ENCODE peak calls at places on chromosome 6, in four cellular contexts. L is H1; U is AG04449; F is effector CD4-positive, alpha-beta T cell. K is an unnamed sample.

GRCh38 chr6:44685213-44685612 is 297.7 kb downstream of the CDC5L start:
- DNase-seq in L (no peak), U (no peak), F (no peak), K (no peak)

GRCh38 chr6:149859368-149859767 is 4.8 kb downstream of the LRP11 start:
- DNase-seq in L (no peak), U (peak), F (no peak), K (no peak)

GRCh38 chr6:10397756-10398438 is 17.0 kb downstream of the TFAP2A start:
- DNase-seq in L (no peak), U (no peak), F (no peak), K (no peak)

GRCh38 chr6:33788694-33789549 is at the start of gene LEMD2:
- DNase-seq in L (peak), U (peak), F (peak), K (peak)

GRCh38 chr6:149752600-149752999 is 3.1 kb downstream of the PCMT1 start:
- DNase-seq in L (no peak), U (no peak), F (no peak), K (no peak)

GRCh38 chr6:49555951-49556350 is 5.5 kb downstream of the C6orf141 start:
- DNase-seq in L (no peak), U (no peak), F (no peak), K (no peak)

GRCh38 chr6:166862287-166862977 is 93.9 kb downstream of the RNASET2 start:
- DNase-seq in L (peak), U (no peak), F (peak), K (peak)

GRCh38 chr6:22392711-22393110 is 95.9 kb upstream of the PRL start:
- DNase-seq in L (no peak), U (no peak), F (no peak), K (no peak)

GRCh38 chr6:104540743-104541142 is 319.0 kb downstream of the HACE1 start:
- DNase-seq in L (no peak), U (peak), F (no peak), K (no peak)

GRCh38 chr6:44074383-44075136 is 52.7 kb downstream of the MRPL14 start:
- DNase-seq in L (no peak), U (no peak), F (peak), K (peak)

GRCh38 chr6:25558155-25558817 is 93.7 kb upstream of the SCGN start:
- DNase-seq in L (no peak), U (no peak), F (no peak), K (no peak)

GRCh38 chr6:134111062-134111677 is 58.7 kb upstream of the SLC2A12 start:
- DNase-seq in L (no peak), U (no peak), F (peak), K (peak)

GRCh38 chr6:16876201-16876600 is 114.9 kb upstream of the ATXN1 start:
- DNase-seq in L (no peak), U (no peak), F (no peak), K (no peak)

GRCh38 chr6:626236-626635 is 30.7 kb downstream of the HUS1B start:
- DNase-seq in L (no peak), U (no peak), F (no peak), K (peak)

GRCh38 chr6:10082385-10082784 is 332.5 kb downstream of the TFAP2A start:
- DNase-seq in L (no peak), U (no peak), F (no peak), K (no peak)

GRCh38 chr6:10412165-10412947 is 2.5 kb downstream of the TFAP2A start:
- DNase-seq in L (no peak), U (no peak), F (no peak), K (peak)

GRCh38 chr6:143361536-143362191 is 88.8 kb downstream of the ADAT2 start:
- DNase-seq in L (no peak), U (no peak), F (no peak), K (peak)

GRCh38 chr6:16438677-16439615 is 200.6 kb downstream of the GMPR start:
- DNase-seq in L (no peak), U (no peak), F (no peak), K (no peak)

GRCh38 chr6:108002365-108003221 is 44.6 kb upstream of the SEC63 start:
- DNase-seq in L (no peak), U (no peak), F (no peak), K (no peak)

GRCh38 chr6:13494137-13494536 is 6.7 kb upstream of the GFOD1 start:
- DNase-seq in L (no peak), U (no peak), F (no peak), K (no peak)

GRCh38 chr6:1031671-1032070 is 280.2 kb upstream of the FOXQ1 start:
- DNase-seq in L (no peak), U (no peak), F (no peak), K (no peak)

GRCh38 chr6:121515615-121516265 is 80.3 kb downstream of the GJA1 start:
- DNase-seq in L (no peak), U (no peak), F (no peak), K (no peak)

GRCh38 chr6:100379386-100379785 is 85.3 kb downstream of the SIM1 start:
- DNase-seq in L (no peak), U (no peak), F (no peak), K (no peak)